ENCODE peak calls at places on chromosomes 16 and 17, in six cellular contexts. T, G, Q, I, F and K are unnamed samples.
A peak's percentile ranks its signal among the peaks of the same experiment; 100 is the strongest.

GRCh38 chr16:35735403-35736251 is 2276.2 kb downstream of the TP53TG3F start:
- DNase-seq in Q (no peak), F (no peak), I (no peak), T (no peak), G (no peak), K (no peak)

GRCh38 chr17:40100419-40100668 is at the start of gene NR1D1:
- DNase-seq in I (no peak), Q (no peak), T (no peak), F (no peak), G (no peak), K (no peak)

GRCh38 chr17:41322264-41322902 is 6.9 kb upstream of the KRTAP17-1 start:
- DNase-seq in G (no peak), Q (no peak), I (no peak), T (no peak), F (no peak), K (peak; percentile 26)

GRCh38 chr17:73706858-73707257 is 62.6 kb upstream of the SDK2 start:
- DNase-seq in T (no peak), F (no peak), Q (no peak), G (no peak), I (no peak), K (no peak)

GRCh38 chr17:60416368-60416925 is 5.8 kb upstream of the CHCT1 start:
- DNase-seq in Q (no peak), I (no peak), F (no peak), G (no peak), T (no peak), K (no peak)

GRCh38 chr17:59356543-59357218 is 25.2 kb downstream of the YPEL2 start:
- DNase-seq in T (no peak), G (no peak), I (no peak), F (no peak), Q (no peak), K (no peak)

GRCh38 chr16:54493076-54493475 is 206.5 kb upstream of the IRX3 start:
- DNase-seq in I (no peak), T (no peak), Q (no peak), G (no peak), F (no peak), K (no peak)

GRCh38 chr16:54431041-54431996 is 144.7 kb upstream of the IRX3 start:
- DNase-seq in Q (no peak), G (no peak), I (no peak), F (no peak), T (no peak), K (no peak)

GRCh38 chr16:10984509-10984908 is 40.1 kb downstream of the CLEC16A start:
- DNase-seq in Q (no peak), G (no peak), F (no peak), T (no peak), I (no peak), K (no peak)

GRCh38 chr17:39663688-39664580 is 1.2 kb upstream of the TCAP start:
- DNase-seq in F (no peak), G (no peak), Q (no peak), T (no peak), I (no peak), K (no peak)

GRCh38 chr17:81509048-81509686 is 3.4 kb downstream of the ACTG1 start:
- DNase-seq in G (no peak), I (no peak), T (no peak), Q (no peak), F (no peak), K (no peak)

GRCh38 chr16:46715769-46716305 is 26.4 kb downstream of the ORC6 start:
- DNase-seq in G (peak; percentile 37), T (no peak), I (no peak), Q (peak; percentile 74), F (no peak), K (no peak)

GRCh38 chr17:64081802-64082799 is 47.8 kb downstream of the ERN1 start:
- DNase-seq in G (no peak), Q (no peak), F (no peak), T (peak; percentile 32), I (no peak), K (peak; percentile 93)

GRCh38 chr16:82181456-82182185 is 11.6 kb upstream of the MPHOSPH6 start:
- DNase-seq in G (no peak), Q (no peak), T (no peak), I (no peak), F (no peak), K (no peak)

GRCh38 chr17:14843086-14843795 is 421.9 kb downstream of the PMP22 start:
- DNase-seq in T (no peak), Q (no peak), G (no peak), I (no peak), F (no peak), K (peak; percentile 26)

GRCh38 chr17:57975044-57975443 is 13.0 kb downstream of the VEZF1 start:
- DNase-seq in F (no peak), I (no peak), G (no peak), Q (no peak), T (no peak), K (no peak)

GRCh38 chr17:80104956-80105375 is 3.6 kb downstream of the GAA start:
- DNase-seq in I (no peak), G (no peak), Q (no peak), T (no peak), F (no peak), K (no peak)

GRCh38 chr17:11369570-11369969 is 128.6 kb downstream of the SHISA6 start:
- DNase-seq in T (no peak), G (no peak), I (no peak), F (no peak), Q (no peak), K (no peak)

GRCh38 chr16:78240459-78241222 is 141.2 kb downstream of the WWOX start:
- DNase-seq in F (no peak), I (no peak), T (no peak), Q (no peak), G (no peak), K (peak; percentile 49)

GRCh38 chr16:67284699-67285646 is 5.6 kb downstream of the PLEKHG4 start:
- DNase-seq in I (no peak), Q (peak; percentile 23), F (no peak), T (no peak), G (peak; percentile 42), K (no peak)

GRCh38 chr17:2442166-2442565 is 41.3 kb upstream of the MNT start:
- DNase-seq in Q (no peak), G (no peak), T (no peak), F (no peak), I (no peak), K (no peak)

GRCh38 chr17:79012563-79013134 is 3.1 kb upstream of the CANT1 start:
- DNase-seq in I (no peak), T (no peak), G (no peak), F (no peak), Q (no peak), K (no peak)

GRCh38 chr17:79014158-79014758 is 4.7 kb upstream of the CANT1 start:
- DNase-seq in T (no peak), Q (no peak), F (no peak), I (no peak), G (no peak), K (no peak)

GRCh38 chr17:79010304-79010646 is 711 bp upstream of the CANT1 start:
- DNase-seq in T (no peak), F (no peak), I (no peak), G (no peak), Q (no peak), K (no peak)

GRCh38 chr17:79009397-79010303 is at the start of gene CANT1:
- DNase-seq in F (no peak), G (peak; percentile 87), Q (peak; percentile 81), T (peak; percentile 78), I (peak; percentile 83), K (no peak)

DNA sequence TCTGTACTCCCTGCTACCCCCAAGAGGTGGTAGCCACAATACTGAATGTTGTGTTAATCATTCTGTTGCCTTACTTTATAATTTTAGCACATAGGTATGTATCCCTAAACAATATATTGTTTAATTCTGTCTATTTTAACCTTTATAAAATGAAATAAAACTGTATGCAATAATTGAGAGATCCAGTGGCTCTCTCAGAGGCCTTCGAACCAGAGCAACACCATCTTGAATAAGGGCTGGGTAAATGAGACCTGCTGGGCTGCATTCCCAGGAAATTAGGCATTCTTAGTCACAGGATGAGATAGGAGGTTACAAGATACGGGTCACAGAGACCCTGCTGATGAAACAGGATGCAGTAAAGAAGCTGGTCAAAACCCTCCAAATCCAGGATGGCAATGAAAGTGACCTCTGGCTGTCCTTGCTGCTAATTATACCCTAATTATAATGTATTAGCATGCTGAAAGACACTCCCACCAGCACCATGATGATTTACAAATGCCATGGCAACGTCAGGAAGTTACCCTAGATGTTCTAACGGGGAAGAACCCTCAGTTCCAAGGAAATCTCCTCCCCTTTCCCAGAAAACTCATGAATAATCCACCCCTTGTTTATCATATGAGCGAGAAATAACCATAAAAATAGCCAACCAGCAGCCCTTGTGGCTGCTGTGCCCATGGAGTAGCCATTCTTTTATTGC is 2.0 kb upstream of the CANT1 start:
- DNase-seq in G (no peak), T (no peak), Q (no peak), I (no peak), F (no peak), K (no peak)
- H3K27ac ChIP-seq in G (no peak overlapping the region), T (no peak overlapping the region), Q (no peak overlapping the region), I (no peak overlapping the region), F (no peak overlapping the region), K (peak overlapping the region; percentile 91)

GRCh38 chr16:89191033-89191900 is 9.1 kb downstream of the SLC22A31 start:
- DNase-seq in F (no peak), I (no peak), T (no peak), Q (no peak), G (no peak), K (no peak)
- H3K27ac ChIP-seq in F (no peak overlapping the region), I (no peak overlapping the region), T (no peak overlapping the region), Q (no peak overlapping the region), G (no peak overlapping the region), K (no peak overlapping the region)

DNA sequence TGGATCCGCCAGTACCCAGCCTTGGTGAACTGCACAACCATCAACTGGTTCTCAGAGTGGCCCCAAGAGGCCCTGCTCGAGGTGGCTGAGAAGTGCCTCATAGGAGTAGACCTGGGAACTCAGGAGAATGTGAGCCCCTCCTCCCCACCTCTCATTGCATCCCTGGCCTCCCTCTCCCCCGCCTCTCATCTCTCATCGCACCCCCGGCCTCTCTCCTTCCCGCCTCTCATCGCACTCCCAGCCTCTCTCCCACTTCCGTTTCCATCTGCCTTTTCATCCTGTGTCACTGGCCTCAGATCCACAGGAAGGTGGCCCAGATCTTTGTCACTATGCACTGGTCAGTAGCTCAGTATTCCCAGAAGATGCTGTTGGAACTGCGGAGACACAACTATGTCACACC is 32.4 kb upstream of the KDM6B start:
- DNase-seq in G (no peak), I (no peak), T (no peak), Q (no peak), F (no peak), K (no peak)
- H3K27ac ChIP-seq in G (no peak overlapping the region), I (no peak overlapping the region), T (no peak overlapping the region), Q (no peak overlapping the region), F (no peak overlapping the region), K (no peak overlapping the region)

DNA sequence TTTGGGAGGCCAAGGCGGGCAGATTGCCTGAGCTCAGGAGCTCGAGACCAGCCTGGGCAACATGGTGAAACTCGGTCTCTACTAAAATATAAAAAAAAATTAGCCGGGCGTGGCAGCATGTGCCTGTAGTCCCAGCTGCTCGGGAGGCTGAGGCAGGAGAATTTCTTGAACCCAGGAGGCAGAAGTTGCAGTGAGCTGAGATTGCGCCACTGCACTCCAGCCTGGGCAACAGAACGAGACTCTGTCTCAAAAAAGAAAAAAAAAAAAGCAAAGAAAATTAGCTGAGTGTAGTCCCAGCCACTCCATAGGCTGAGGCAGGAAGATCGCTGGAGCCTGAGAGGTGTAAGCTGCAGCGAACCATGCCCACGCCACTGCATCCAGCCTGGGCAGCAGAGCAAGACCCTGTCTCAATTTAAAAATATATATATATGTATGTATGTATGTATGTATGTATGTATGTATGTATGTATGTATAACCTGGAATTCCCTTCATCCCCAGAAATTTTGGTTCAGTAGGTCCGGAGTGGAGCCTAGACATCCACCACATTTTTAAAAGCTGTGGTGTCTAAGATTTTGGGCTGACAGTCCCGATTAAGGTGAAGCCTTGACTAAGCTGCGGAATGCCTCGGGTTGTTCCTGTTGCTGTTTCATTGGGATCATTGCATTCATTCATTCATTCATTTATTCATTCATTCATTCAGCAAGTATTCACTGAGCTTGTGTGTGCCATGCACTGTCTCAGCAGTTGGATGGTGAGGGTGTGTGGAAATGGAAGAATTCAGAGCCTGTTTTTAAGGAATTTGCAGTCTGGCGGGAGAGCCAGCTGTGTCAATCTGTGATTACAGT is 25.9 kb downstream of the TMEM94 start:
- DNase-seq in T (no peak), Q (no peak), G (no peak), F (no peak), I (no peak), K (no peak)
- H3K27ac ChIP-seq in T (no peak overlapping the region), Q (peak overlapping the region; percentile 8), G (peak overlapping the region; percentile 89), F (no peak overlapping the region), I (no peak overlapping the region), K (no peak overlapping the region)